ENCODE peak calls at places on chromosome 21, in four cellular contexts. S is fibroblast of the aortic adventitia, X is HFF-Myc, H is cardiac muscle cell. O is an unnamed sample.

GRCh38 chr21:46000731-46001641 is 19.4 kb downstream of the COL6A1 start:
- DNase-seq in S (no peak), X (no peak), H (no peak), O (no peak)

GRCh38 chr21:36606983-36607325 is 92.0 kb upstream of the SIM2 start:
- DNase-seq in H (no peak), S (no peak), X (no peak), O (no peak)

GRCh38 chr21:31908106-31909031 is 35.5 kb downstream of the HUNK start:
- DNase-seq in S (no peak), H (no peak), X (no peak), O (peak)

GRCh38 chr21:41260428-41260827 is 56.2 kb upstream of the FAM3B start:
- DNase-seq in X (no peak), S (no peak), H (no peak), O (no peak)

GRCh38 chr21:43805275-43805800 is 16.0 kb downstream of the RRP1 start:
- DNase-seq in H (no peak), X (no peak), S (no peak), O (no peak)

GRCh38 chr21:45137612-45137937 is 63.2 kb downstream of the ADARB1 start:
- DNase-seq in X (no peak), H (no peak), S (no peak), O (no peak)

GRCh38 chr21:45590726-45591618 is 48.7 kb upstream of the SLC19A1 start:
- DNase-seq in S (no peak), H (peak), X (no peak), O (no peak)

GRCh38 chr21:45264919-45265515 is 22.7 kb downstream of the POFUT2 start:
- DNase-seq in S (no peak), X (no peak), H (no peak), O (no peak)

GRCh38 chr21:31675960-31676359 is 16.5 kb downstream of the SOD1 start:
- DNase-seq in X (no peak), S (no peak), H (no peak), O (no peak)

GRCh38 chr21:34553199-34553952 is 41.4 kb upstream of the KCNE1 start:
- DNase-seq in H (peak), S (peak), X (peak), O (peak)

GRCh38 chr21:23963454-23963853 is 1643.8 kb downstream of the MRPL39 start:
- DNase-seq in H (no peak), X (no peak), S (no peak), O (peak)

GRCh38 chr21:45225741-45226327 is 61.9 kb downstream of the POFUT2 start:
- DNase-seq in S (no peak), X (no peak), H (no peak), O (no peak)

GRCh38 chr21:28240586-28240985 is 752.1 kb downstream of the LTN1 start:
- DNase-seq in X (no peak), S (peak), H (peak), O (no peak)

GRCh38 chr21:33299181-33299752 is 25.5 kb upstream of the IFNAR1 start:
- DNase-seq in X (no peak), H (no peak), S (no peak), O (no peak)

GRCh38 chr21:28485301-28486022 is 507.2 kb downstream of the LTN1 start:
- DNase-seq in X (no peak), S (peak), H (peak), O (peak)

GRCh38 chr21:33169360-33169759 is 60.4 kb upstream of the IFNAR2 start:
- DNase-seq in H (no peak), X (no peak), S (no peak), O (no peak)

GRCh38 chr21:28253378-28253777 is 739.3 kb downstream of the LTN1 start:
- DNase-seq in H (peak), S (peak), X (no peak), O (peak)

GRCh38 chr21:44579056-44579832 is 1.2 kb downstream of the KRTAP10-5 start:
- DNase-seq in H (no peak), S (no peak), X (no peak), O (no peak)

GRCh38 chr21:45306832-45307571 is 19.3 kb upstream of the POFUT2 start:
- DNase-seq in X (no peak), S (peak), H (peak), O (peak)

GRCh38 chr21:43740497-43741156 is 21.7 kb downstream of the PDXK start:
- DNase-seq in S (no peak), X (no peak), H (peak), O (peak)

GRCh38 chr21:32021319-32022027 is 148.7 kb downstream of the HUNK start:
- DNase-seq in S (no peak), H (peak), X (no peak), O (no peak)

GRCh38 chr21:33924079-33924765 is 8.6 kb upstream of the ATP5PO start:
- DNase-seq in S (peak), H (peak), X (peak), O (peak)

GRCh38 chr21:28375708-28376385 is 616.8 kb downstream of the LTN1 start:
- DNase-seq in S (peak), X (no peak), H (peak), O (peak)

GRCh38 chr21:45551316-45551715 is 9.1 kb upstream of the SLC19A1 start:
- DNase-seq in H (peak), X (peak), S (peak), O (peak)

GRCh38 chr21:31894441-31894840 is 21.6 kb downstream of the HUNK start:
- DNase-seq in H (no peak), S (no peak), X (no peak), O (no peak)

GRCh38 chr21:40421121-40421520 is 425.8 kb downstream of the DSCAM start:
- DNase-seq in S (no peak), H (no peak), X (no peak), O (no peak)

GRCh38 chr21:45081636-45082035 is 7.3 kb downstream of the ADARB1 start:
- DNase-seq in S (no peak), H (no peak), X (no peak), O (no peak)

GRCh38 chr21:45074818-45075605 is 632 bp downstream of the ADARB1 start:
- DNase-seq in H (peak), X (no peak), S (peak), O (peak)

GRCh38 chr21:33760641-33761103 is 118.4 kb downstream of the ITSN1 start:
- DNase-seq in S (peak), X (peak), H (peak), O (peak)

DNA sequence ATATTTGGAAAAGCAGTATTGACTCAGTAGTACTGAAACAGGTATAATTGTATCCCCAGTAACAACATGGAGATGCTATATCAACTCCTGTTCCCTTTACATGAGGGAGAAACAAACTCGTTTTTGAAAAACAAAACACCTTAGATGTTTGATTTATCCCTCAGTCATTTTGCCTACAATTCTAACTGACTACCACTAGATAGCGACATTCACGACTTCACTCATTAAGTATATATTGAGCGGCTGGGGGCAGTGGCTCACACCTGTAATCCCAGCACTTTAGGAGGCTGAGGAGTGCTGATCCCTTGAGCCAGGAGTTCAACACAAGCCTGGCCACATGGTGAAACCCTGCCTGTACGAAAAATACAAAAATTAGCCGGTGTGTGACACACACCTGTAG is 83.3 kb downstream of the CYYR1 start:
- DNase-seq in H (no peak), S (no peak), X (no peak), O (no peak)
- TF ChIP-seq CTCF in H (no peak), S (no peak), X (peak), O (no peak)

DNA sequence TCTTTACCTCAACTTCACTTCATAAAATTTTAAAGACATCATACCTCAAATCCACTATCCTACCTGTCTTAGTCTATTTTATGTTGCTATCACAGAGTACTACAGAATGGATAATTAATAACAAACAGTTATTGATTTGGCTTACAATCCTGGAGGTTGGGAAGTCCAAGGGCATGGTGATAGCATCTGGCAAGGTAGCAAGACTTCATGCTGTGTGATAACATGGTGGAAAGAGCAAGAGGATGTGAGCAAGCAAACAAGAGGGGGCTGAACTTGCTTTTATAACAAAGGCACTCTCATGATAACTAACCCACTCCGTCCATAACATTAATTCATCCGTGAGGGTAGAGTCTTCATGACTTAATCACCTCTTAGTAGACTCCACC is 33.8 kb downstream of the C21orf91 start:
- DNase-seq in X (no peak), S (no peak), H (no peak), O (no peak)
- H3K4me3 ChIP-seq in X (no peak), S (no peak), H (no peak), O (no peak)

DNA sequence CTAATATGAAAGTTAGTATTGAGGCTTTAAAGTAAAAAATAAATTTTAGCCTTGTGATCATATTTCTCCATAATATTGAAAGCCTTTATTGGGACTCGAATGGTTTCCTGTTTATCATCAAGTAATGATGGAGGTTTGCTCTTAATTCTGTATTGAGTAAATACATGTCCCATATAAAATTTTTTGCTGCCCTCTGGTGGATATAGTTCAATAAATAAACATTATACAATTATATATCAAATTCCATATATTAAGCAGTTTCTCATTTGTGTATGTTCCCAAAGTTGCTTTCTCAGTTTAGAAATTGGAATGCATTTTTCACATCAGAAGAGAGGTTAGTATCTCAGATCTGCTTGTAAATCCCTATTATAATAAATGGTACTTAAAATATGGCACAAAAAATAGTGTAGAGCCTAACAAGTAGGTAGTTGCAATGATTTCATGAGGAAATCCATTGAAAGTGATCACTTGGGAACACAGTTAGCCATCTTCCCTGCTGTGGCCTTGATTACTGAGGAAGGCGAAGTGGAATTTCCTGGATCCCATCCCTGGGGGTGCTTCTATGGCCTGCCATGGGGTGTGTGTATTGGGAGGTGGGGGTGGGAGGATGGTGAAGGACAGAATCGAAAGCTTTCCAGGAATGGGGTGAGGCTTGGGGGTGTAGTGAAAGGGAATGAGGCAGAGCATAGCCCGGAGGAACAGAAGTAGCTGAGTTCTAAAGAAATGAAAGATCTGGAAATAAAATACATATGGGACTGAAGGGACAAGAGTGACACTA is 84.1 kb upstream of the C21orf91 start:
- DNase-seq in H (peak), S (peak), X (no peak), O (peak)
- TF ChIP-seq CTCF in H (no peak), S (no peak), X (no peak), O (no peak)

DNA sequence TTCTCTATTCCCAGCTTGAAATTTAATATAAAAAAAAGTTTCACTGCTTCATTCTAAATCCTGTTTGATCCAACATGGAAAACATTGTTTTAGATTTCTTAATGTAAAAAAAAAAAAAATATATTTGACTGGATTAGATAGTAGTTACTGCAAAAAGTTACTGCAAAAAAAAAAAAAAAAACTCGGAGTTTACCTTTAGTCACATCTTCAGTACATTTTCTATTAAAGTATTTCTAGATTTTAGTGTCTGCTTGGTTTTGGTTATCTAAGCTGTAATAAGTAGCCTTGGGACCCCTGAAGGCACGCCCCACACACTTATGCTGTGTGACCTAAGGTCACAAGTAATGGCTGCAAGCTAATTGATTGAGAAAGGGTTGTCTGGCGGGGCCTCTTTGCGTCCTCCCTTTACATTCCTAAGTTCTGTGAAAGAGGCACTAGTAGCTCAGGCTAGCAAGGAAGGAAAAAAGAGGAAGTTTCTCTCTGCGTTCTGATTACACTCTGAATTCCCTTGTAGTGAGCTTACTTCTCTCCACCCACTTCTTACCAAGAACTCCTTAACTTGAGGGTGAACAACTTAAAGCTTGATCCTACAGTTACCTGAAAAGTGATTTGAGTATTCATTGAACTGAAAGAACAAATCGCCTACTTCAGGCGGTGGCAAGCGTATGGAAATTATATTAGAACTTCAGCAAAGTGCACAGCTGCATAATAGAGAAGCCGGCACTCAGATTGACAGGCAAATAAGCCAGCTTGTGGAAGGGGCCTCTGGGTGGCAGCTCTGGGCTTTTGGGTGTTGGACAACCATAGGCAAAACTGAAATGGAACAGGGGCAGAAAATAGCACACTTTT is 464.2 kb downstream of the USP25 start:
- DNase-seq in S (peak), X (peak), H (peak), O (peak)
- H3K4me3 ChIP-seq in S (peak), X (peak), H (peak), O (peak)

DNA sequence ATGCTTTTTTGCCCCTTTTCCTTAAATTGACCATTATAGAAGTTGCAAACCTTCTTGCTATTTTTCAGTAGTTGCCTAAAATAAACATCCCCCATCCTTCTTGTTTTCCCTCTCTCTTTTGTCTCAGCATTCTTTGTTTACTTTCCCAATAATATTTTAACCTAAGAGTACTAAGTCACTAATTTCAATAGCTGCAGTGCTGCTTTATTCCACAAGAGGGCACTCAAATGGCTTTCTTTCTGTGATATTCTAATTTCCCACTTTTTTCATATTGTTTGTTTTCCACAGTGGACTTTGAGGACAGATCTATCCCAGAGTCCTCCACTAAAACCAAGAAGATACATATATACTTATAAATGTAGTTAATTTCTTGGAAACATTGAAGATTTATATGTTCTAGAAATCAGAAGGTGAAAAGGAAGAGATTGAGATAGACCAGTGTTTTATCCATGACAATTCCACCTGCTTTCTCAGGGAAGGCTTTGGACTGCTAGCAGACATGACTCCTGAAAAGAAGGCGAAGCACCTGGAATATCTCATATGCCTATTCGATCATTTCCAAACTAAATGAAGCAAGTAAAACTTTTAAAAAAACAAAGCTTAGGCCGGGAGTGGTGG is 104.8 kb upstream of the GRIK1 start:
- DNase-seq in X (peak), H (peak), S (peak), O (peak)
- TF ChIP-seq CTCF in X (peak), H (peak), S (peak), O (peak)

GRCh38 chr21:20997308-20997632 is 939 bp upstream of the NCAM2 start:
- DNase-seq in S (no peak), H (peak), X (no peak), O (no peak)
- H3K4me3 ChIP-seq in S (peak), H (peak), X (no peak), O (peak)

GRCh38 chr21:38167345-38167744 is 89.4 kb upstream of the KCNJ15 start:
- DNase-seq in S (no peak), H (no peak), X (no peak), O (no peak)

GRCh38 chr21:38171723-38172344 is 85.0 kb upstream of the KCNJ15 start:
- DNase-seq in S (peak), H (peak), X (peak), O (peak)

GRCh38 chr21:38166214-38166547 is 90.6 kb upstream of the KCNJ15 start:
- DNase-seq in H (no peak), S (no peak), X (no peak), O (no peak)

GRCh38 chr21:38170705-38171682 is 85.8 kb upstream of the KCNJ15 start:
- DNase-seq in X (no peak), H (no peak), S (peak), O (peak)

DNA sequence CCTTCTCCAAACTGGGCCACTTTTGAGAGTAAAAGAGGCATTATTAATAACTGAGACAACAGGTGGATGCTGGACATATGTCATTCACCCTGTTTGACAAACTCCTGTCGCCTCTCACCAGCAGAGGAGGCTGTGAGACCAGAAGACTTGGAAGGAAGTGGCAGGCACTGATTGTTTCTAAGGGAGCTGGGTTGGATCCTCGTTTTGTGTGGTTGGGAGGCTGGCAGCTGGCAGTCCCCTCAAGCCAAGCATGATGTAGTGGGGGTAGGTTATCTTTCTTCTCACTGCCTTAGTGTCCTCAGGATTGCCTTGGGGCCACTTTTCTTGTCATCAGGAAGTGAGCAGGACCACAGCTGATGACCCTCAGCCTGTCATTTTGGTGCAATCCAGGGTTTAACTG is 86.5 kb upstream of the KCNJ15 start:
- DNase-seq in S (peak), H (peak), X (no peak), O (peak)
- TF ChIP-seq CTCF in S (peak), H (peak), X (peak), O (peak)

GRCh38 chr21:35563885-35564451 is 496.4 kb downstream of the SETD4 start:
- DNase-seq in S (peak), H (peak), X (peak), O (peak)
- H3K4me3 ChIP-seq in S (peak), H (no peak), X (no peak), O (no peak)

GRCh38 chr21:42539342-42539741 is 25.7 kb downstream of the SLC37A1 start:
- DNase-seq in H (no peak), X (no peak), S (no peak), O (no peak)

GRCh38 chr21:42540396-42540795 is 26.7 kb downstream of the SLC37A1 start:
- DNase-seq in S (no peak), X (no peak), H (no peak), O (no peak)

GRCh38 chr21:42541174-42541573 is 27.5 kb downstream of the SLC37A1 start:
- DNase-seq in S (no peak), H (no peak), X (no peak), O (no peak)

GRCh38 chr21:42538479-42539275 is 25.0 kb downstream of the SLC37A1 start:
- DNase-seq in X (no peak), S (no peak), H (no peak), O (no peak)

DNA sequence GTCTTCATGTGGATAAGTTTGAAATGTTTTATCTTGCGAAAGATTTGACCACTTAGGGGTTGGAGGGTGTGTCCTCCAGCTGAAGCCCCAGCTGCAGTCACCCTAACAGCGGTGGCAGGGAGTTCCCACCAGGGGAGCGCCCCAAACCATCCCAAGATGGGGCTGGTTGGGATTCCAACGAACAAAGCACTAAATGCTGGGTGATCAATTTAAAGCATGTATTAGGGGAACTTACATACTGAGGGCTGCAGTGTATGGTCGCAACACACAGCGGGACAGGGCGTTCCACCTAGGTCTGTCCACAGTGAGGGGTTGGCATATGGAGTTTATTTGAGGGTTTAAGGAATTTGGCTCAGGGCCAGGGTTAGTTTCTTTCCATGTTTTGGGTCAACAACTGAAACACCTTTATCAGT is 26.3 kb downstream of the SLC37A1 start:
- DNase-seq in X (no peak), H (no peak), S (no peak), O (no peak)
- TF ChIP-seq CTCF in X (no peak), H (peak), S (no peak), O (peak)

O was measured in astrocyte of the spinal cord.